ENCODE peak calls at places on chromosome 16, in four cellular contexts. X is fibroblast of the aortic adventitia, I is WTC11, U is nephron progenitor cell. N is an unnamed sample.

GRCh38 chr16:1610841-1611653 is 825 bp downstream of the IFT140 start:
- DNase-seq in X (peak; percentile 2), I (no peak), U (no peak), N (no peak)

GRCh38 chr16:46961373-46962353 is 11.8 kb downstream of the DNAJA2 start:
- DNase-seq in X (peak; percentile 35), I (no peak), U (no peak), N (no peak)

GRCh38 chr16:845349-845740 is 44.8 kb upstream of the GNG13 start:
- DNase-seq in X (no peak), I (no peak), U (no peak), N (no peak)

GRCh38 chr16:74446866-74447265 is 25.6 kb upstream of the CLEC18B start:
- DNase-seq in X (no peak), I (no peak), U (no peak), N (no peak)

GRCh38 chr16:29852654-29853053 is 10.4 kb downstream of the CDIPT start:
- DNase-seq in X (peak; percentile 43), I (no peak), U (no peak), N (no peak)

GRCh38 chr16:6692874-6693273 is 639.8 kb upstream of the RBFOX1 start:
- DNase-seq in X (no peak), I (no peak), U (no peak), N (no peak)

GRCh38 chr16:68800257-68800875 is 43.0 kb upstream of the TANGO6 start:
- DNase-seq in X (peak; percentile 96), I (peak; percentile 79), U (peak; percentile 72), N (peak; percentile 65)

GRCh38 chr16:14549789-14550153 is 80.3 kb downstream of the PARN start:
- DNase-seq in X (no peak), I (no peak), U (no peak), N (no peak)

GRCh38 chr16:61366006-61366405 is 670.2 kb downstream of the CDH8 start:
- DNase-seq in X (no peak), I (no peak), U (no peak), N (no peak)

GRCh38 chr16:57231821-57232350 is 13.2 kb upstream of the ARL2BP start:
- DNase-seq in X (no peak), I (no peak), U (no peak), N (no peak)

GRCh38 chr16:85888405-85889331 is 10.3 kb upstream of the IRF8 start:
- DNase-seq in X (peak; percentile 47), I (no peak), U (no peak), N (no peak)

GRCh38 chr16:17392127-17392856 is 78.5 kb downstream of the XYLT1 start:
- DNase-seq in X (no peak), I (no peak), U (no peak), N (no peak)

GRCh38 chr16:24525970-24526559 is 13.3 kb upstream of the RBBP6 start:
- DNase-seq in X (peak; percentile 93), I (no peak), U (no peak), N (no peak)

GRCh38 chr16:10817963-10818941 is at the start of gene TVP23A:
- DNase-seq in X (peak; percentile 4), I (peak; percentile 65), U (peak; percentile 78), N (peak; percentile 67)

GRCh38 chr16:75578725-75579124 is 12.5 kb downstream of the GABARAPL2 start:
- DNase-seq in X (no peak), I (no peak), U (no peak), N (no peak)

GRCh38 chr16:75579435-75579834 is 13.3 kb downstream of the GABARAPL2 start:
- DNase-seq in X (no peak), I (no peak), U (no peak), N (no peak)

GRCh38 chr16:75575976-75576375 is 9.8 kb downstream of the GABARAPL2 start:
- DNase-seq in X (no peak), I (no peak), U (no peak), N (no peak)

GRCh38 chr16:75576384-75576811 is 10.2 kb downstream of the GABARAPL2 start:
- DNase-seq in X (no peak), I (no peak), U (no peak), N (no peak)

DNA sequence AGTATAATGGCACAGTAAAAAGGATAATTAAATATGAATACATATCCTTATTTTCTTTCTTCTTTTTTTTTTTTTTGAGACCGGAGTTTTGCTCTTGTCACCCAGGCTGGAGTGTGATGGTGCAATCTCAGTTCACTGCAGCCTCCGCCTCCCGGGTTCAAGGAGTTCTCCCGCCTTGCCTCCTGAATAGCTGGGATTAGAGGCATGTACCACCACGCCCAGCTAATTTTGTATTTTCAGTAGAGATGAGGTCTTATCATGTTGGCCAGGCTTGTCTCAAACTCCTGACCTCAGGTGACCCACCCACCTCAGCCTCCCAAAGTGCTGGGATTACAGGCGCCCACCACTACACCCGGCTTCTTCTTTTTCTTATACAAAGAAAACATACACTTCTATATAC is 12.0 kb downstream of the GABARAPL2 start:
- DNase-seq in X (no peak), I (no peak), U (no peak), N (no peak)
- TF ChIP-seq CTCF in X (no peak), I (no peak), U (no peak), N (no peak)

GRCh38 chr16:28820016-28820415 is 2.8 kb upstream of the ATXN2L start:
- DNase-seq in X (no peak), I (no peak), U (no peak), N (no peak)
- TF ChIP-seq CTCF in X (no peak), I (no peak), U (no peak), N (no peak)

DNA sequence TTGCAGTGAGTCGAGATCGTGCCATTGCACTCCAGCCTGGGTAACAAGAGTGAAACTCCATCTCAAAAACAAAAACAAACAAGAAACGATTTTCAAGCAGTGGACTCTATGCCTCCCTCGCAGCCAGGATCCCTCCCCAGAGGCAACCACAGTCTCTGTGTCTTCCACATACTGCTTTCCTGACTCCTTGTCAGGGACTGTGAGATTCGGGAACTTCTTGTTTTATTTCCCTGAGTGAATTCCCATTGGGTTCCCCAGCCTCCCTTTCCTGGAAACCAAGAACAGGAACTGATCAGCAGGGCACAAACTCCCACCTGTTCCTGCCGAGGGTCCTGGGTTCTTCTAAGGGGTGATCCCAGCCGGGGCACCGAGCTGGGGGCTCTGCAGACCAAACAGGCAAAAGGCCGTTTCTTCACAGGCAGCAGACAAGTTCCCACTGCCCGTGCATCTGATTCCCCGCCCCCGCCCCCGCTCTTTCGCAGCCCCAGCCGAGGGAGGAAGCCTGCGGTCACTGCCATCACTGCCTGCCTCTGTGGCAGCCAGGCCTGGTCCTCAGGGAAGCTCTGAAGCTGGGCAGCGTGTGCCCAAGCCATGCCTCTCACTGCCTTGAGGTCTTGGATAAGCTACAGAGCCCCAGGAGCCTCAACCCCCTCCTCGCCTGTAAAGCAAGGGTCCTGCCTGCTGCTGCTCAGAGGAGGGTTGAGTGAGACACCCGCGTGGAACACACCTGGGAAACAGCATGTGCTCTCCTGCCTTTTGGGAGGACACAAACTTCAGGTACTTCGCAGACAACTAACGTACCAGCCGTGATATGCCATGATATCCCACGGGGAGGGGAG is 5.5 kb upstream of the PIEZO1 start:
- DNase-seq in X (no peak), I (no peak), U (peak; percentile 34), N (no peak)
- TF ChIP-seq CTCF in X (no peak), I (no peak), U (no peak), N (no peak)

GRCh38 chr16:67304006-67304405 is 22.5 kb downstream of the KCTD19 start:
- DNase-seq in X (peak; percentile 27), I (no peak), U (no peak), N (no peak)

GRCh38 chr16:67301080-67301757 is 21.9 kb downstream of the PLEKHG4 start:
- DNase-seq in X (peak; percentile 71), I (no peak), U (no peak), N (no peak)

GRCh38 chr16:67302882-67303434 is 23.6 kb downstream of the KCTD19 start:
- DNase-seq in X (no peak), I (no peak), U (no peak), N (no peak)

GRCh38 chr16:67302076-67302475 is 22.7 kb downstream of the PLEKHG4 start:
- DNase-seq in X (no peak), I (no peak), U (no peak), N (no peak)

GRCh38 chr16:67305216-67306071 is 21.1 kb downstream of the KCTD19 start:
- DNase-seq in X (no peak), I (no peak), U (no peak), N (no peak)
- TF ChIP-seq CTCF in X (no peak), I (no peak), U (no peak), N (no peak)

N was measured in glutamatergic neuron.